ENCODE peak calls at places on chromosome 9, in five cellular contexts. One of them, this sample, is unnamed.

GRCh38 chr9:127858041-127858512 is 3.6 kb upstream of the ENG start:
- DNase-seq in effector memory CD4-positive, alpha-beta T cell: no peak
- DNase-seq in HFF-Myc: no peak
- DNase-seq in fibroblast of pulmonary artery: peak; percentile 49
- DNase-seq in IMR-90: no peak
- DNase-seq in this sample: no peak

GRCh38 chr9:91844170-91844569 is 105.9 kb downstream of the ROR2 start:
- DNase-seq in HFF-Myc: no peak
- DNase-seq in fibroblast of pulmonary artery: no peak
- DNase-seq in IMR-90: no peak
- DNase-seq in effector memory CD4-positive, alpha-beta T cell: no peak
- DNase-seq in this sample: no peak

GRCh38 chr9:108416321-108416720 is 439.5 kb downstream of the ACTL7B start:
- DNase-seq in HFF-Myc: no peak
- DNase-seq in effector memory CD4-positive, alpha-beta T cell: no peak
- DNase-seq in fibroblast of pulmonary artery: peak; percentile 7
- DNase-seq in IMR-90: peak; percentile 7
- DNase-seq in this sample: no peak

GRCh38 chr9:14526504-14526903 is 166.7 kb downstream of the ZDHHC21 start:
- DNase-seq in IMR-90: no peak
- DNase-seq in fibroblast of pulmonary artery: no peak
- DNase-seq in HFF-Myc: no peak
- DNase-seq in effector memory CD4-positive, alpha-beta T cell: no peak
- DNase-seq in this sample: no peak

GRCh38 chr9:3331801-3332200 is 194.0 kb downstream of the RFX3 start:
- DNase-seq in effector memory CD4-positive, alpha-beta T cell: no peak
- DNase-seq in HFF-Myc: no peak
- DNase-seq in fibroblast of pulmonary artery: peak; percentile 16
- DNase-seq in IMR-90: no peak
- DNase-seq in this sample: no peak

GRCh38 chr9:115146581-115147021 is 28.6 kb upstream of the TNC start:
- DNase-seq in effector memory CD4-positive, alpha-beta T cell: no peak
- DNase-seq in IMR-90: peak; percentile 96
- DNase-seq in fibroblast of pulmonary artery: peak; percentile 77
- DNase-seq in HFF-Myc: no peak
- DNase-seq in this sample: peak; percentile 36

GRCh38 chr9:38015267-38015666 is 53.8 kb downstream of the SHB start:
- DNase-seq in fibroblast of pulmonary artery: no peak
- DNase-seq in effector memory CD4-positive, alpha-beta T cell: no peak
- DNase-seq in HFF-Myc: no peak
- DNase-seq in IMR-90: no peak
- DNase-seq in this sample: no peak

GRCh38 chr9:113715086-113715485 is 161.0 kb upstream of the ZNF618 start:
- DNase-seq in IMR-90: peak; percentile 73
- DNase-seq in fibroblast of pulmonary artery: no peak
- DNase-seq in effector memory CD4-positive, alpha-beta T cell: no peak
- DNase-seq in HFF-Myc: peak; percentile 27
- DNase-seq in this sample: no peak

GRCh38 chr9:126612329-126612812 is 1.4 kb upstream of the LMX1B start:
- DNase-seq in HFF-Myc: no peak
- DNase-seq in IMR-90: no peak
- DNase-seq in fibroblast of pulmonary artery: no peak
- DNase-seq in effector memory CD4-positive, alpha-beta T cell: no peak
- DNase-seq in this sample: no peak

GRCh38 chr9:95346021-95346420 is 28.5 kb upstream of the FANCC start:
- DNase-seq in fibroblast of pulmonary artery: no peak
- DNase-seq in HFF-Myc: no peak
- DNase-seq in effector memory CD4-positive, alpha-beta T cell: no peak
- DNase-seq in IMR-90: no peak
- DNase-seq in this sample: no peak

GRCh38 chr9:95350266-95350665 is 32.8 kb upstream of the FANCC start:
- DNase-seq in effector memory CD4-positive, alpha-beta T cell: no peak
- DNase-seq in HFF-Myc: no peak
- DNase-seq in fibroblast of pulmonary artery: no peak
- DNase-seq in IMR-90: no peak
- DNase-seq in this sample: no peak

GRCh38 chr9:95351051-95351450 is 33.5 kb upstream of the FANCC start:
- DNase-seq in HFF-Myc: no peak
- DNase-seq in effector memory CD4-positive, alpha-beta T cell: no peak
- DNase-seq in fibroblast of pulmonary artery: no peak
- DNase-seq in IMR-90: no peak
- DNase-seq in this sample: no peak

GRCh38 chr9:95344735-95345134 is 27.2 kb upstream of the FANCC start:
- DNase-seq in fibroblast of pulmonary artery: no peak
- DNase-seq in effector memory CD4-positive, alpha-beta T cell: no peak
- DNase-seq in IMR-90: no peak
- DNase-seq in HFF-Myc: no peak
- DNase-seq in this sample: no peak

DNA sequence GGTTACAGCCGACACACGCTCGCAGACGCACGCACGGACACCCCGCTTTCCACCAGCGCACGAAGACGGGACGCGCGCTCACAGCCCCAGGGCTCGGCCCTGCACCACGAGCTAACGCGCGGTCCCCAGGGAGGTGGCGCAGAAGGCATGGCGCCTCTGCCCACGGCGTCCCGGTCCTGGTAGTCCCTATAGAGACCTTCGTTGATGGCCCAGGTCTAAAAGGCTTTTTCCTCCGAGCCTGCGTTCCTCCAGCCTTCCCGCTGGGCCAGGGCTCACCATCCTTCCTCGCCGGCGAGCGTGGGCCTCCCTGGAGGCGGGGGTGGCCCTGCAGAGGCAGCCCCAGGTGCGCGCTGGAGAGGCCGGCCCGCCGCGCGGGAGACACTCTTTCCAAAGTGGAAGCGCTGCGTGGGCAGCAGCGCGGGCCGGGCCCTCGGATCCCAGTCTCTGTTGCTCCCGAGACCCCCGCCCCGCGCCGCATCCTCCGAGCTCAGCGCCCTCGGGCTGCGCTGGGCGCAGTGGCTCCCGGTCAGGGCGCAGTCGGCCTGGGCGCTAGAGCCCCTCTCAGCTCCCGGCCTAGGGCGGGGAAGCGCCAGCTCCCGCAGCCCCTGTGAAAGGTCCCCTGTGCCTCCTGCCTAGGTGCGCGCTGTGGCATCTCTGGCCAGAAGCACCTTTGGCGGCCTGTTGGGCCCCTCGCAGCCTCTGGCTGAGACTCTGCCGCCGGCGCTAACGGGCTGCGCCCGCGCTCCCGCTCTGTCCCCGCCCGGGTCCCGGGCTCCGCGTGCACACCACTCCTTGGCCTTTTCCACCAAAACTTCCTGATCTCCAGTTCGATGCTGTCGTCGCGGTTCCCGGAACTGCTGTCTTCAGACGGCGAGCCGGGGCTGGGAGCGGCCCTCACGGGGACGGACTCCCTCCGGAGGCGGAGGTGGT is 31.9 kb upstream of the FANCC start:
- DNase-seq in fibroblast of pulmonary artery: no peak
- DNase-seq in effector memory CD4-positive, alpha-beta T cell: no peak
- DNase-seq in IMR-90: no peak
- DNase-seq in HFF-Myc: no peak
- DNase-seq in this sample: no peak
- H3K4me3 ChIP-seq in fibroblast of pulmonary artery: no peak overlapping the region
- H3K4me3 ChIP-seq in effector memory CD4-positive, alpha-beta T cell: no peak overlapping the region
- H3K4me3 ChIP-seq in IMR-90: peak overlapping the region; percentile 26
- H3K4me3 ChIP-seq in HFF-Myc: peak overlapping the region; percentile 33
- H3K4me3 ChIP-seq in this sample: peak overlapping the region; percentile 49

GRCh38 chr9:136726631-136727191 is 14.3 kb downstream of the DIPK1B start:
- DNase-seq in effector memory CD4-positive, alpha-beta T cell: no peak
- DNase-seq in fibroblast of pulmonary artery: no peak
- DNase-seq in HFF-Myc: no peak
- DNase-seq in IMR-90: peak; percentile 31
- DNase-seq in this sample: no peak

GRCh38 chr9:136729926-136730325 is 12.8 kb downstream of the LCN10 start:
- DNase-seq in IMR-90: no peak
- DNase-seq in effector memory CD4-positive, alpha-beta T cell: no peak
- DNase-seq in fibroblast of pulmonary artery: no peak
- DNase-seq in HFF-Myc: no peak
- DNase-seq in this sample: no peak

GRCh38 chr9:136728548-136729123 is 14.1 kb downstream of the LCN10 start:
- DNase-seq in effector memory CD4-positive, alpha-beta T cell: no peak
- DNase-seq in HFF-Myc: no peak
- DNase-seq in IMR-90: peak; percentile 29
- DNase-seq in fibroblast of pulmonary artery: no peak
- DNase-seq in this sample: no peak

GRCh38 chr9:136728080-136728547 is 14.6 kb downstream of the LCN10 start:
- DNase-seq in effector memory CD4-positive, alpha-beta T cell: peak; percentile 88
- DNase-seq in IMR-90: peak; percentile 85
- DNase-seq in HFF-Myc: no peak
- DNase-seq in fibroblast of pulmonary artery: peak; percentile 92
- DNase-seq in this sample: peak; percentile 60

DNA sequence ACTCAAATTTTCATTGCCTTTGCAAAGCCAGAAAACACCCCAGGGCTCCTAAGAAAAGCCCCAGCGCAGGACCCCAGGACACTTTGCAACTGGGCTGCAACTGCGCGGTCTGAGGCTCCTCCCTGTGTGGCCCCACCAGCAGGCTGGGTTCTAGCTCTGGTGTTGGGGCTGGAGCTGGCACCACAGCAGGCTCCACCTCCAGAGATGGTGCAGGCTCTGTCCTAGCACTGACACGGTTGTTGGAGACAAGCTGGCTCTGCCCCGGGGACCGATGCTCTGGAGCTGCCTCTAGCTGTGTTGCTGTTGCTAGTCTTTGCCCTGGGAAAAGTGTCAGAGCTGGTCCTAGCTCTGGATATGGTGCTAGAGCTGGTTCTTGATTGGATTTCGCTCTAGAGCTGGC is 13.6 kb downstream of the LCN10 start:
- DNase-seq in HFF-Myc: no peak
- DNase-seq in effector memory CD4-positive, alpha-beta T cell: no peak
- DNase-seq in IMR-90: no peak
- DNase-seq in fibroblast of pulmonary artery: no peak
- DNase-seq in this sample: no peak
- H3K4me3 ChIP-seq in HFF-Myc: peak overlapping the region; percentile 97
- H3K4me3 ChIP-seq in effector memory CD4-positive, alpha-beta T cell: peak overlapping the region; percentile 58
- H3K4me3 ChIP-seq in IMR-90: peak overlapping the region; percentile 98
- H3K4me3 ChIP-seq in fibroblast of pulmonary artery: peak overlapping the region; percentile 98
- H3K4me3 ChIP-seq in this sample: peak overlapping the region; percentile 97

DNA sequence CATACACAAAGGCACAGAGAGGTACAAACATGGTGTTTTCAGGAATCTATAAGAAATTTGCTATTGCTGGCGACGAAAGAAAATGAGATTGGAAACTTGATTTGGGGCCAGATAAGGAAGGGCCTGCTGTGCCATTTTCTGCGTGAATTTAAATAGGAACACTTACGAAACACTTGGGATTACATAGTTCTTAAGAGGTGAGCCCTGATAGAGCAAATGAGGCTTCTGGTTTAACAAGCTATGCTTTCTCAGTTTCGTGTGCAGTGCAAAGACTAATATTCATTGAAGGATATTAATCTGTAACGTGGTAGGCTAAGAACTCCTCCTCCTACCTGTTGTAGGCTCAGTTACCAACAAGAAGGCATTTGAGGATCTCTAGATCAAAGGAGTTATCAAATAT is 93.1 kb downstream of the CDK5RAP2 start:
- DNase-seq in effector memory CD4-positive, alpha-beta T cell: no peak
- DNase-seq in fibroblast of pulmonary artery: no peak
- DNase-seq in HFF-Myc: no peak
- DNase-seq in IMR-90: no peak
- DNase-seq in this sample: no peak
- H3K4me3 ChIP-seq in effector memory CD4-positive, alpha-beta T cell: no peak overlapping the region
- H3K4me3 ChIP-seq in fibroblast of pulmonary artery: no peak overlapping the region
- H3K4me3 ChIP-seq in HFF-Myc: no peak overlapping the region
- H3K4me3 ChIP-seq in IMR-90: no peak overlapping the region
- H3K4me3 ChIP-seq in this sample: no peak overlapping the region

GRCh38 chr9:17005085-17005484 is 129.8 kb upstream of the CNTLN start:
- DNase-seq in effector memory CD4-positive, alpha-beta T cell: no peak
- DNase-seq in fibroblast of pulmonary artery: peak; percentile 78
- DNase-seq in IMR-90: peak; percentile 81
- DNase-seq in HFF-Myc: peak; percentile 41
- DNase-seq in this sample: no peak
- H3K4me3 ChIP-seq in effector memory CD4-positive, alpha-beta T cell: no peak overlapping the region
- H3K4me3 ChIP-seq in fibroblast of pulmonary artery: peak overlapping the region; percentile 33
- H3K4me3 ChIP-seq in IMR-90: no peak overlapping the region
- H3K4me3 ChIP-seq in HFF-Myc: no peak overlapping the region
- H3K4me3 ChIP-seq in this sample: peak overlapping the region; percentile 30

GRCh38 chr9:134455537-134455936 is 129.3 kb downstream of the RXRA start:
- DNase-seq in effector memory CD4-positive, alpha-beta T cell: no peak
- DNase-seq in IMR-90: no peak
- DNase-seq in fibroblast of pulmonary artery: no peak
- DNase-seq in HFF-Myc: no peak
- DNase-seq in this sample: no peak
- H3K4me3 ChIP-seq in effector memory CD4-positive, alpha-beta T cell: peak overlapping the region; percentile 55
- H3K4me3 ChIP-seq in IMR-90: no peak overlapping the region
- H3K4me3 ChIP-seq in fibroblast of pulmonary artery: no peak overlapping the region
- H3K4me3 ChIP-seq in HFF-Myc: peak overlapping the region; percentile 28
- H3K4me3 ChIP-seq in this sample: no peak overlapping the region

GRCh38 chr9:88992556-88992955 is 1.3 kb downstream of the S1PR3 start:
- DNase-seq in effector memory CD4-positive, alpha-beta T cell: no peak
- DNase-seq in HFF-Myc: no peak
- DNase-seq in IMR-90: no peak
- DNase-seq in fibroblast of pulmonary artery: no peak
- DNase-seq in this sample: no peak
- H3K4me3 ChIP-seq in effector memory CD4-positive, alpha-beta T cell: no peak overlapping the region
- H3K4me3 ChIP-seq in HFF-Myc: peak overlapping the region; percentile 88
- H3K4me3 ChIP-seq in IMR-90: peak overlapping the region; percentile 58
- H3K4me3 ChIP-seq in fibroblast of pulmonary artery: peak overlapping the region; percentile 89
- H3K4me3 ChIP-seq in this sample: no peak overlapping the region

DNA sequence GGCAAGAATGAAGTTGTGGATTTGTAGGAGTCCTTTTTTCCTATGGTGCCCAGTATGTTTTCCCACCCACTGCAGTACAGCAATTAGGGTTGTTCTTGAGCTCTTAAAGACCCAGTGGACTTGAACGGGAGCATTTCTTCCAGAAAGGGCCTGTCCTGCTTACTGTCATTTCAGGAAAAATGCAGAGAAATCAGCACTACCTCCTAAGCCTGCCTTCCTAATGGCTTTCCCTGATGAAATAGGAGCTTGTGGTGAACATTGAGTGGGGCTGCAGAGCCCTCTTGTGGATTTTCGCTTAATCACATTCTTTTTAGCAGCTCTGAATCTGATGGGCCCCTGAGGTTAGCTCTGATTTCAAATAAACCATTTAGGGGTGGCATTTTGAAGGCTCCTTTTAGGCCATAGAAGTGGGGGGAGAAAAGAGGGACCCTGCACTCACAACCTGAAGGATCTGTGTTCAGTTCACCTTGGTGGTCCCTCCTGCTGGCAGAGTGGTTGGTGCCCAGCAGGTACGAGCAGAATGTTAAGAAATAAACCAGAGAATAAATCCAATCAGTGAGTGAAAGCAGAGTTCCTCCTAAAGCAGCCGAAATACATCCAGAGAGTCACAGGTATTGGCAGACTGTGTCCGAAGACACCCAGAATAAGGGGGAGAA is 188.0 kb upstream of the KLF9 start:
- DNase-seq in IMR-90: peak; percentile 91
- DNase-seq in HFF-Myc: peak; percentile 78
- DNase-seq in fibroblast of pulmonary artery: peak; percentile 95
- DNase-seq in effector memory CD4-positive, alpha-beta T cell: no peak
- DNase-seq in this sample: peak; percentile 17
- H3K4me3 ChIP-seq in IMR-90: no peak overlapping the region
- H3K4me3 ChIP-seq in HFF-Myc: no peak overlapping the region
- H3K4me3 ChIP-seq in fibroblast of pulmonary artery: peak overlapping the region; percentile 45
- H3K4me3 ChIP-seq in effector memory CD4-positive, alpha-beta T cell: no peak overlapping the region
- H3K4me3 ChIP-seq in this sample: no peak overlapping the region

This sample was measured in keratinocyte.